ENCODE peak calls at places on chromosome 14, in eight cellular contexts. V is HepG2, K is HS-5, F is cerebellar nuclear complex, U is amygdala, Y is SW480, W is NCI-H748 treated with DMSO at 0.1 percent for 48 hours, Z is skeletal muscle cell. H is an unnamed sample.

GRCh38 chr14:99570542-99571302 is 33.3 kb downstream of the CCDC85C start:
- DNase-seq in V (no peak), U (no peak), Y (no peak), W (no peak), Z (no peak), K (no peak), F (no peak), H (no peak)

GRCh38 chr14:77222546-77223225 is 41.1 kb downstream of the TMEM63C start:
- DNase-seq in F (no peak), V (no peak), Z (no peak), W (no peak), K (no peak), Y (no peak), U (no peak), H (no peak)

GRCh38 chr14:103561381-103562134 is 899 bp downstream of the BAG5 start:
- DNase-seq in Y (peak), F (no peak), U (no peak), V (peak), W (peak), K (no peak), Z (no peak), H (no peak)

GRCh38 chr14:77988966-77989365 is 181.2 kb upstream of the NRXN3 start:
- DNase-seq in K (no peak), W (no peak), Y (no peak), Z (no peak), V (peak), U (peak), F (no peak), H (peak)

GRCh38 chr14:88983755-88984154 is 159.3 kb downstream of the TTC8 start:
- DNase-seq in F (no peak), V (no peak), Z (peak), U (no peak), K (peak), Y (peak), W (no peak), H (no peak)

GRCh38 chr14:103522649-103523582 is at the start of gene CKB:
- DNase-seq in V (no peak), K (no peak), W (peak), Y (peak), U (peak), Z (no peak), F (no peak), H (no peak)

GRCh38 chr14:58166005-58166983 is 14.3 kb upstream of the ARMH4 start:
- DNase-seq in W (peak), V (peak), Z (peak), Y (peak), U (peak), F (no peak), K (peak), H (peak)

GRCh38 chr14:26791117-26791806 is 193.4 kb upstream of the NOVA1 start:
- DNase-seq in V (no peak), U (no peak), Z (no peak), F (no peak), Y (no peak), K (no peak), W (no peak), H (no peak)

GRCh38 chr14:52052289-52052943 is 16.4 kb downstream of the NID2 start:
- DNase-seq in U (no peak), W (no peak), K (no peak), F (no peak), V (no peak), Y (no peak), Z (peak), H (no peak)

GRCh38 chr14:87368751-87369150 is 624.2 kb downstream of the GALC start:
- DNase-seq in Z (no peak), Y (no peak), V (no peak), U (no peak), K (no peak), W (no peak), F (no peak), H (no peak)

GRCh38 chr14:21039585-21040369 is 2.4 kb upstream of the RNASE7 start:
- DNase-seq in V (peak), K (no peak), Y (peak), Z (no peak), W (no peak), U (peak), F (no peak), H (no peak)

GRCh38 chr14:76697246-76697645 is 64.0 kb upstream of the VASH1 start:
- DNase-seq in Z (no peak), U (no peak), K (no peak), V (no peak), F (no peak), W (no peak), Y (no peak), H (no peak)

GRCh38 chr14:103536693-103537092 is 7.7 kb downstream of the TRMT61A start:
- DNase-seq in Z (no peak), V (no peak), F (no peak), U (no peak), Y (no peak), W (no peak), K (no peak), H (no peak)

GRCh38 chr14:23660290-23661226 is 24.4 kb downstream of the DHRS2 start:
- DNase-seq in W (no peak), K (no peak), U (peak), V (no peak), Z (no peak), F (no peak), Y (no peak), H (no peak)

GRCh38 chr14:101185946-101186345 is 282.4 kb upstream of the RTL1 start:
- DNase-seq in Z (no peak), V (no peak), F (no peak), U (no peak), W (no peak), K (no peak), Y (no peak), H (no peak)

GRCh38 chr14:102234331-102235264 is 70.4 kb downstream of the MOK start:
- DNase-seq in K (no peak), F (no peak), Z (no peak), V (no peak), W (no peak), U (no peak), Y (no peak), H (no peak)

GRCh38 chr14:64857979-64858740 is 21.5 kb downstream of the SPTB start:
- DNase-seq in U (no peak), K (no peak), V (no peak), Y (no peak), F (no peak), Z (no peak), W (no peak), H (no peak)

GRCh38 chr14:90758959-90759358 is 57.3 kb downstream of the TTC7B start:
- DNase-seq in K (no peak), F (no peak), Y (no peak), U (no peak), Z (peak), W (no peak), V (no peak), H (no peak)

GRCh38 chr14:20606190-20606901 is 15.2 kb upstream of the RNASE12 start:
- DNase-seq in Y (peak), F (no peak), K (no peak), V (peak), U (no peak), Z (no peak), W (no peak), H (no peak)

GRCh38 chr14:45247427-45247826 is 5.6 kb downstream of the MIS18BP1 start:
- DNase-seq in V (peak), Y (no peak), F (no peak), U (no peak), Z (no peak), W (no peak), K (no peak), H (no peak)

GRCh38 chr14:29681308-29681707 is 246.3 kb downstream of the PRKD1 start:
- DNase-seq in F (no peak), U (no peak), W (no peak), Z (no peak), K (no peak), Y (no peak), V (no peak), H (no peak)

GRCh38 chr14:21997300-21997699 is 323.7 kb upstream of the OR4E1 start:
- DNase-seq in W (no peak), F (no peak), Y (peak), Z (no peak), U (no peak), V (peak), K (no peak), H (peak)

GRCh38 chr14:45177081-45177480 is 41.4 kb downstream of the FANCM start:
- DNase-seq in F (no peak), W (no peak), Y (no peak), U (no peak), Z (peak), V (no peak), K (peak), H (peak)

GRCh38 chr14:102496331-102496691 is 13.3 kb downstream of the ANKRD9 start:
- DNase-seq in Y (no peak), F (no peak), V (no peak), K (no peak), W (no peak), Z (no peak), U (no peak), H (no peak)

GRCh38 chr14:35140718-35141581 is 18.6 kb downstream of the PRORP start:
- DNase-seq in K (no peak), Y (peak), W (peak), U (no peak), Z (no peak), V (peak), F (no peak), H (no peak)

GRCh38 chr14:105830171-105830570 is 303.8 kb downstream of the TMEM121 start:
- DNase-seq in Y (no peak), F (no peak), K (no peak), W (no peak), Z (no peak), U (no peak), V (no peak), H (no peak)

GRCh38 chr14:37480446-37481290 is 114.4 kb downstream of the FOXA1 start:
- DNase-seq in Z (no peak), V (peak), F (no peak), K (no peak), Y (no peak), U (no peak), W (no peak), H (no peak)

GRCh38 chr14:75448209-75448608 is 20.4 kb downstream of the JDP2 start:
- DNase-seq in Z (no peak), W (no peak), F (no peak), K (no peak), U (no peak), Y (no peak), V (no peak), H (no peak)

GRCh38 chr14:45905672-45906071 is 652.7 kb upstream of the MIS18BP1 start:
- DNase-seq in V (no peak), Y (no peak), Z (no peak), W (no peak), U (no peak), K (no peak), F (no peak), H (no peak)

GRCh38 chr14:101813171-101813759 is 51.8 kb downstream of the PPP2R5C start:
- DNase-seq in K (no peak), V (no peak), W (no peak), F (no peak), Y (no peak), Z (no peak), U (no peak), H (no peak)

GRCh38 chr14:37093364-37093763 is 79.0 kb downstream of the SLC25A21 start:
- DNase-seq in F (no peak), W (peak), Y (peak), V (no peak), Z (no peak), K (no peak), U (no peak), H (no peak)